ENCODE peak calls at places on chromosomes 6 and 20, in four cellular contexts. D is esophagus muscularis mucosa, O is ovary, A is left ventricle myocardium inferior. X is an unnamed sample.

GRCh38 chr6:106773482-106773881 is 144.1 kb downstream of the QRSL1 start:
- DNase-seq in D (no peak), O (no peak), A (no peak), X (no peak)

GRCh38 chr6:152160346-152160745 is 352.9 kb downstream of the ESR1 start:
- DNase-seq in A (no peak), O (no peak), D (no peak), X (no peak)

GRCh38 chr20:58515240-58516212 is at the start of gene APCDD1L:
- DNase-seq in O (no peak), D (no peak), A (no peak), X (no peak)

GRCh38 chr20:52219441-52219840 is 27.9 kb upstream of the ZFP64 start:
- DNase-seq in D (peak; percentile 19), O (no peak), A (no peak), X (no peak)

GRCh38 chr6:65787787-65788186 is 80.8 kb upstream of the EYS start:
- DNase-seq in O (no peak), A (no peak), D (no peak), X (no peak)

GRCh38 chr20:6818033-6818808 is 50.7 kb downstream of the BMP2 start:
- DNase-seq in A (no peak), D (no peak), O (no peak), X (no peak)

GRCh38 chr20:19351542-19351941 is 139.1 kb downstream of the SLC24A3 start:
- DNase-seq in D (no peak), O (no peak), A (no peak), X (no peak)

GRCh38 chr6:141202641-141203040 is 930.1 kb upstream of the GJE1 start:
- DNase-seq in A (no peak), O (no peak), D (no peak), X (no peak)

GRCh38 chr6:27546522-27546921 is 73.6 kb upstream of the ZNF184 start:
- DNase-seq in D (no peak), A (no peak), O (no peak), X (no peak)

GRCh38 chr20:24497851-24498250 is 28.4 kb downstream of the SYNDIG1 start:
- DNase-seq in A (no peak), D (no peak), O (no peak), X (peak; percentile 27)

GRCh38 chr6:53956068-53956711 is 155.1 kb upstream of the MLIP start:
- DNase-seq in D (no peak), O (peak; percentile 51), A (peak; percentile 60), X (peak; percentile 29)

GRCh38 chr6:49988900-49989299 is 19.5 kb upstream of the DEFB113 start:
- DNase-seq in D (no peak), O (no peak), A (no peak), X (no peak)
- H3K27ac ChIP-seq in D (no peak overlapping the region), O (no peak overlapping the region), A (no peak overlapping the region), X (no peak overlapping the region)

GRCh38 chr6:163943647-163944395 is 529.3 kb downstream of the QKI start:
- DNase-seq in D (no peak), A (peak; percentile 42), O (no peak), X (no peak)
- H3K4me3 ChIP-seq in D (no peak overlapping the region), A (peak overlapping the region; percentile 19), O (no peak overlapping the region), X (no peak overlapping the region)

GRCh38 chr6:18412073-18412472 is 24.9 kb downstream of the RNF144B start:
- DNase-seq in D (no peak), A (no peak), O (no peak), X (no peak)
- H3K4me1 ChIP-seq in D (peaks cover 25% of the 10 kb centered on the region), A (peaks cover 13% of the 10 kb centered on the region), O (no peaks in the 10 kb centered on the region), X (no peaks in the 10 kb centered on the region)

GRCh38 chr20:56841346-56841908 is 212.3 kb downstream of the TFAP2C start:
- DNase-seq in O (no peak), A (no peak), D (no peak), X (no peak)

GRCh38 chr20:56835829-56836228 is 206.7 kb downstream of the TFAP2C start:
- DNase-seq in D (no peak), A (no peak), O (no peak), X (no peak)

GRCh38 chr20:56842086-56842485 is 213.0 kb downstream of the TFAP2C start:
- DNase-seq in O (no peak), A (no peak), D (no peak), X (no peak)

GRCh38 chr20:56839791-56840190 is 210.7 kb downstream of the TFAP2C start:
- DNase-seq in D (no peak), O (no peak), A (no peak), X (no peak)

GRCh38 chr20:56839222-56839621 is 210.1 kb downstream of the TFAP2C start:
- DNase-seq in A (no peak), D (no peak), O (no peak), X (no peak)
- H3K27ac ChIP-seq in A (no peak overlapping the region), D (no peak overlapping the region), O (no peak overlapping the region), X (no peak overlapping the region)

GRCh38 chr20:36644713-36645109 is 1.3 kb downstream of the SLA2 start:
- DNase-seq in A (no peak), O (no peak), D (no peak), X (no peak)
- H3K4me3 ChIP-seq in A (no peak overlapping the region), O (no peak overlapping the region), D (no peak overlapping the region), X (no peak overlapping the region)

DNA sequence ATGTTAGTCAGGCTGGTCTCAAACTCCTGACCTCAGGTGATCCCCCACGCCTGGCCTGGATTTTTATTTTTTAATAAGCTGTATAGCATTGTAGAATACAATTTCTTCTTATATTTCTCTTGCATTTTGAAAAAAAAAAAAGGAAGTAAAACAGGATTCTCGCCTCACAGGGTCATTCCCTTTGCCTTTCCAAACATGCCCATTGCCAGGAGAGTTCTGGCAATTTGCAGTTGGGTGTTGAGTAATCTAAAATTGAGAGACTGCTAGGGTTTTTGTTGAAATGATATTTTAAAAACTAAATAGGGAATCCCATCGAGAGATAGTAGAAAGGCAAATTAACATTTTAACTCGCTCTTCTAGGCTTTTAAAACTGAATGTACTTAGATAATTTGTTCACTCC is 196.1 kb downstream of the JARID2 start:
- DNase-seq in A (no peak), D (no peak), O (no peak), X (no peak)
- H3K4me1 ChIP-seq in A (peaks cover 83% of the 10 kb centered on the region), D (peaks cover 66% of the 10 kb centered on the region), O (peaks cover 13% of the 10 kb centered on the region), X (no peaks in the 10 kb centered on the region)

GRCh38 chr6:158648682-158649131 is 1.1 kb upstream of the SYTL3 start:
- DNase-seq in A (no peak), O (no peak), D (peak; percentile 87), X (no peak)
- H3K27ac ChIP-seq in A (peak overlapping the region; percentile 78), O (no peak overlapping the region), D (peak overlapping the region; percentile 99), X (no peak overlapping the region)

GRCh38 chr6:47048638-47049037 is 6.5 kb upstream of the ADGRF1 start:
- DNase-seq in A (no peak), D (no peak), O (no peak), X (no peak)

GRCh38 chr6:47042238-47042843 is at the start of gene ADGRF1:
- DNase-seq in O (no peak), D (peak; percentile 64), A (no peak), X (no peak)

GRCh38 chr6:47047479-47048411 is 5.6 kb upstream of the ADGRF1 start:
- DNase-seq in D (no peak), O (no peak), A (no peak), X (no peak)

GRCh38 chr6:47044418-47044817 is 2.3 kb upstream of the ADGRF1 start:
- DNase-seq in A (no peak), O (no peak), D (no peak), X (no peak)

DNA sequence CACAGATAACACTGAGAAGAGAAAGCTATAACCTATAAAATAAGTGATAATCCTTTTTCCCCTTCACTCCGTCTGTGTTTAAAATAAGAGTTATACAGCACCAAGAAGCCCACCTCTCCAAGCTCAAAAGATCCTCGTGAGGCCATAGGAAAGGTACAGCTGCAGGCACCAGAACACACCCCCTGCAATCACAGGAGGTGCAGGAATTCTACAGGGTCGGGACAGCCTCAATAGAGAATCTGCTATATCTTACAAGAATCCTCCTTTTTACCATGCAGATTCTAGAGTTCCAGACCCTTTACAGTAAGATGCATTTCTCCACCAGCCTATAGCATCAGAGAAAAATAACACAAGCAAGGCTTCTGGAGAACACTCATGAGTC is 5.0 kb upstream of the ADGRF1 start:
- DNase-seq in A (no peak), D (no peak), O (no peak), X (no peak)
- H3K4me3 ChIP-seq in A (no peak overlapping the region), D (no peak overlapping the region), O (no peak overlapping the region), X (no peak overlapping the region)

X was measured in pancreas.